ENCODE peak calls at places on chromosomes 12 and 14, in five cellular contexts. O is mammary epithelial cell, T is MM.1S, Q is endothelial cell of umbilical vein, B is OCI-LY7. V is an unnamed sample. For H3K4me1 and H4K20me1, the result is how much of the 10 kb centered on the place peaks cover.

GRCh38 chr12:48826209-48826855 is 8.0 kb downstream of the CACNB3 start:
- DNase-seq in O (peak), T (no peak), Q (no peak), B (no peak), V (no peak)

GRCh38 chr14:76872796-76873432 is 46.7 kb downstream of the LRRC74A start:
- DNase-seq in O (peak), T (peak), Q (peak), B (peak), V (peak)

GRCh38 chr12:1933342-1933992 is 15.0 kb upstream of the CACNA2D4 start:
- DNase-seq in O (no peak), T (no peak), Q (no peak), B (peak), V (peak)

GRCh38 chr12:122740351-122740750 is 9.7 kb upstream of the HCAR1 start:
- DNase-seq in O (no peak), T (no peak), Q (no peak), B (no peak), V (peak)

GRCh38 chr12:70290126-70290525 is 46.9 kb downstream of the CNOT2 start:
- DNase-seq in O (no peak), T (no peak), Q (peak), B (no peak), V (no peak)

GRCh38 chr12:26212988-26213387 is 17.6 kb downstream of the SSPN start:
- DNase-seq in O (no peak), T (no peak), Q (no peak), B (no peak), V (no peak)

GRCh38 chr12:104740668-104741067 is 217.4 kb downstream of the SLC41A2 start:
- DNase-seq in O (no peak), T (peak), Q (no peak), B (peak), V (no peak)

GRCh38 chr14:105859717-105860614 is 333.6 kb downstream of the TMEM121 start:
- DNase-seq in O (no peak), T (peak), Q (no peak), B (peak), V (no peak)

GRCh38 chr12:109307051-109307450 is 2.0 kb downstream of the FOXN4 start:
- DNase-seq in O (no peak), T (no peak), Q (no peak), B (no peak), V (no peak)

GRCh38 chr14:70602254-70602653 is 1.8 kb upstream of the MED6 start:
- DNase-seq in O (no peak), T (no peak), Q (no peak), B (peak), V (no peak)

GRCh38 chr12:21851151-21851550 is 76.6 kb upstream of the KCNJ8 start:
- DNase-seq in O (no peak), T (no peak), Q (no peak), B (no peak), V (peak)

GRCh38 chr12:22409071-22409951 is 74.8 kb upstream of the ST8SIA1 start:
- DNase-seq in O (no peak), T (no peak), Q (no peak), B (no peak), V (peak)

GRCh38 chr12:123384318-123384993 is 524 bp downstream of the KMT5A start:
- DNase-seq in O (peak), T (peak), Q (peak), B (peak), V (peak)

GRCh38 chr12:51906452-51907082 is 737 bp upstream of the ACVRL1 start:
- DNase-seq in O (no peak), T (no peak), Q (no peak), B (no peak), V (no peak)

GRCh38 chr14:104249092-104249491 is 110.7 kb downstream of the KIF26A start:
- DNase-seq in O (no peak), T (no peak), Q (no peak), B (no peak), V (no peak)

GRCh38 chr14:51873221-51873893 is 12.9 kb downstream of the GNG2 start:
- DNase-seq in O (peak), T (no peak), Q (peak), B (peak), V (peak)

GRCh38 chr14:51333901-51334432 is 93.9 kb downstream of the TMX1 start:
- DNase-seq in O (peak), T (no peak), Q (no peak), B (no peak), V (peak)

GRCh38 chr12:88052686-88053085 is 23.5 kb upstream of the C12orf50 start:
- DNase-seq in O (peak), T (peak), Q (peak), B (peak), V (peak)

GRCh38 chr14:21229821-21230220 is 39.4 kb downstream of the HNRNPC start:
- DNase-seq in O (no peak), T (no peak), Q (no peak), B (no peak), V (no peak)

GRCh38 chr12:70393787-70394519 is 27.9 kb downstream of the KCNMB4 start:
- DNase-seq in O (peak), T (no peak), Q (no peak), B (no peak), V (peak)

GRCh38 chr12:11757095-11757494 is 107.6 kb downstream of the ETV6 start:
- DNase-seq in O (no peak), T (no peak), Q (no peak), B (no peak), V (no peak)

GRCh38 chr12:11755311-11755930 is 105.9 kb downstream of the ETV6 start:
- DNase-seq in O (no peak), T (no peak), Q (no peak), B (no peak), V (no peak)

GRCh38 chr12:11757531-11757930 is 108.1 kb downstream of the ETV6 start:
- DNase-seq in O (no peak), T (peak), Q (no peak), B (no peak), V (no peak)

GRCh38 chr12:11756523-11756922 is 107.0 kb downstream of the ETV6 start:
- DNase-seq in O (no peak), T (no peak), Q (no peak), B (peak), V (no peak)

GRCh38 chr12:11756022-11756421 is 106.5 kb downstream of the ETV6 start:
- DNase-seq in O (no peak), T (no peak), Q (no peak), B (no peak), V (no peak)
- H3K4me1 ChIP-seq in O (under half), T (half or more), Q (under half), B (half or more), V (under half)

GRCh38 chr14:95536036-95536577 is 1.3 kb downstream of the GLRX5 start:
- DNase-seq in O (no peak), T (no peak), Q (no peak), B (no peak), V (no peak)
- H4K20me1 ChIP-seq in O (under half), T (under half), Q (under half), B (under half), V (under half)

DNA sequence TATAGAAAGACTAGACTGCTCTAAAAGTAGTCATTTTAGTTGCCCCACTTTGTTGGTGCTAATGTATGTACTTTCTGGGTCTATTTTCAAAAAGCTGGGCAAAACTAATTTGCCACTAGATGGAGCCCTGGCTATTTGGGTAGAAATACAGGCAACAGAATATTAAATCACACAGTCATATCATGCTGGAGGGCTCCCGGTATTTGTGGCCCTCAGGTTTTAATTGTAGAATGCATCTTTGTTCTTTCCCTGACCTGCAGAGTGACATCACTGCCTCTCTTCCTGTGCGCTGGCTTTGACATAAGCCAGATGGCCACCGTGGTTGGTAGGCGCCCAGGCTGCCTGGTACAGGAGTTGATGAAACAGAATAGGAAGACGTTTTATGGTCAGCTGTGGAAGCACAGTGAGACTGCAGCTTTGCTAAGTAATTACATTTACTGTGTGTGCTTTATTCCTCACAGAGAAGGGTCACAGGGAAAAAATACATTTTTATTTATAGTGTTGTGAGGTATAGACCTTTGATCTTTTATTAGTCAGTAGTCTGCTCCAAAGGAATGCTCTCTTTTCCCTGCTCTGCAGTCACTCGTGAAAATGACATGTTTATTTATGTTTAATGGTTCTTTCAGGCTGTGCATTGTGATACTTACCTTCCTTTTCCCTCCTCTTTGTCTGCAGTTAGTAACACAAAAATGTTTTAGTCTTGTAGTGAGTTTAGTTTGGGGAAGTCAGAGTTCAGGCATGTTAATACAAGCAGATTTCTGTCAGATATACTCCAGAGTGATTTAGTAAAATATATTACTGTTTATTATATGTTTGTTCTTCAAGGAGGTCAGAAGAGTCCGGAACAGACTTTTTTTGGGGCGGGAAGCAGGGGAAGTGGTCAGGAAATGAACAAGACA is 28.4 kb downstream of the MSRB3 start:
- DNase-seq in O (peak), T (peak), Q (peak), B (peak), V (peak)
- H3K4me1 ChIP-seq in O (under half), T (under half), Q (under half), B (under half), V (half or more)

DNA sequence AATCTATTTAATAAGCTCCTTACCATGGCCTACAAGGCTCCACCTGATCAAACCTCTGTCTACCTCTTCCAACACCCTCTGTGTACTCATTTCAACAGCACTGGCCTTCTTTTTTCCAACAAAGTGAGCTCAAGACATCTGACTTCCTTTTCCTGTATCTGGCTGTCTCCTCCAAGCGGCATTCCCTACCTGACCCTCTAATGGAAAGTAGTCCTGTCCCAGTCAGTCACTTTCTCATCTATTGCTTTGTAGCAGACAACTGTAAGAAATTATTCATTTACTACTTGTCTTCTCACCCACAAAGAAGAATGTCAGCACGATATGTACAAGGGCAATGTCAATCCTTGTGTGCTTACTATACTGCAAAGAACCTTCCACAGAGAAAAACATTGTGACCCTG is 149.6 kb downstream of the MED13L start:
- DNase-seq in O (no peak), T (no peak), Q (no peak), B (no peak), V (no peak)
- H4K20me1 ChIP-seq in O (under half), T (under half), Q (under half), B (under half), V (half or more)

DNA sequence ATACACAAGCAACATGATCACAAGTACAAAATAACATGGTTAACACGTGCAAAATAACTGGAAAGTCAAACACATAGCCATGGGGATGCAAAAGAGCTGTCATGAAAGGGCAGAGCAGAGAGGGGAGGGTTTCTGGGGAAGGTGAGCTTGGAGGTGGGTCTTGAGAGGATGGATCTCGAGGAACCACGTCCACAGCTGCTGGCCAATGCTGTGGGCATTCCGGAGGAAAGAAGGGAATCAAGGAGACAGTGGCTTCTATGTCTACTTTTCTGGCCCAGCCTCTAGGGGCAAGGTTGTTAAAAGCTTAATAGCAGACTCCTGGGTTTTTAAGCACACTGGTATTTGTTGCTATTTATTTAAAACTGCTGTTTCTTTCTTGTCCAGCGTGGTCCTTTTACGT is 8.4 kb upstream of the MYH7 start:
- DNase-seq in O (no peak), T (no peak), Q (no peak), B (no peak), V (no peak)
- H3K4me1 ChIP-seq in O (under half), T (under half), Q (under half), B (under half), V (under half)

DNA sequence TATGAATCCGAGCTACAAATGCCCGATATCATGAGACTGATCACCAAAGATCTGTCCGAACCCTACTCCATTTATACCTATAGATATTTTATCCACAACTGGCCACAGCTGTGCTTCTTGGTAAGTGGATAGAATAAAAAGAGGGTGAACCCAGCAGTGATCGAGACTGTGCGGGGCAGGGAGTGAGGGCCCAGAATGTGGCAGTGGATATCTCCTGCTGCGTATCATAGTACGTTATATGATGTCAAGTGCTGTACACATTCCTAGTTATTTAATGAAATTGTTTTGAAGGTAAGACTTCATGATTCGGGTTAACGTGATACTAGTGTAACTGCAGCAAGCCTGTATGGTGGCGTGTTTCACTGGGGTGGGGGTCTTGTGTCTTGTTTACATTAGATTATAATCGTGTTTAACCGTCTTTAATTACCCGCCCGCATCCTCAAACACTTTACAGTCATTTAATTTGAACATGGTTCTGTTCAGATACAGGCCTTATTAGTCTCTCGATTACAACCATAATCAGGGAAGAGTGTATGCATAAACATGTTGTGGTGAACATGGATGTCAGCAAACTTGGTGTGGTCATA is 1.3 kb downstream of the NAA30 start:
- DNase-seq in O (peak), T (no peak), Q (peak), B (peak), V (peak)
- H4K20me1 ChIP-seq in O (under half), T (under half), Q (under half), B (under half), V (under half)

GRCh38 chr12:46465307-46465706 is 92.7 kb upstream of the SLC38A2 start:
- DNase-seq in O (no peak), T (no peak), Q (no peak), B (no peak), V (no peak)
- H3K4me1 ChIP-seq in O (under half), T (under half), Q (under half), B (under half), V (under half)

DNA sequence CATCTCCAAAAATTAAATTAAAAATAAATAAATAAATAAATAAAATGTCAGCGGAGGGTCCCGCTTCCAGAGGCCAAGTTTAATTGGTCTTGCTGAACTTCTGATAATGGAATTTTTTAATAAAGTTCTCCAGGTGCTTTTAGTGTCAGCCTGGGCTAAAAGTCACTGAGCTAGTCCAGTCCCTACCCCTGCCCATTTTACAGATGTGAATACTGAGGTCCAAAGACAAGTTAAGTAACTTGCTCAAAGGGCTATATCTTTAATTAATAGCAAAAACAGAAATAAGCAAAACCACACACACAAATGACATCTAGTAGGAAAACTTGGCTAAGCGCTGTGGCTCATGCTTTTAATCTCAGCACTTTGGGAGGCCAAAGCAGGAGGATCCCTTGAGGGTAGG is 5.6 kb upstream of the RFC5 start:
- DNase-seq in O (no peak), T (no peak), Q (no peak), B (no peak), V (no peak)
- H4K20me1 ChIP-seq in O (under half), T (under half), Q (under half), B (under half), V (under half)

GRCh38 chr12:10747730-10748129 is 24.6 kb upstream of the YBX3 start:
- DNase-seq in O (no peak), T (no peak), Q (no peak), B (no peak), V (no peak)

GRCh38 chr12:10750385-10750727 is 27.2 kb upstream of the YBX3 start:
- DNase-seq in O (no peak), T (no peak), Q (no peak), B (no peak), V (no peak)

GRCh38 chr12:10756194-10756593 is 33.1 kb upstream of the YBX3 start:
- DNase-seq in O (no peak), T (no peak), Q (no peak), B (no peak), V (no peak)

GRCh38 chr12:10749700-10750384 is 26.7 kb upstream of the YBX3 start:
- DNase-seq in O (peak), T (peak), Q (peak), B (peak), V (peak)

GRCh38 chr12:10753066-10753465 is 29.9 kb upstream of the YBX3 start:
- DNase-seq in O (peak), T (no peak), Q (no peak), B (no peak), V (peak)
- H3K4me1 ChIP-seq in O (under half), T (under half), Q (under half), B (under half), V (under half)

GRCh38 chr14:102210421-102211042 is 70.8 kb downstream of the WDR20 start:
- DNase-seq in O (no peak), T (no peak), Q (no peak), B (no peak), V (no peak)

GRCh38 chr14:102206901-102207300 is 67.2 kb downstream of the WDR20 start:
- DNase-seq in O (no peak), T (no peak), Q (no peak), B (no peak), V (no peak)

GRCh38 chr14:102209224-102209966 is 69.7 kb downstream of the WDR20 start:
- DNase-seq in O (no peak), T (no peak), Q (no peak), B (no peak), V (peak)

GRCh38 chr14:102207831-102208365 is 68.2 kb downstream of the WDR20 start:
- DNase-seq in O (no peak), T (no peak), Q (no peak), B (no peak), V (no peak)

DNA sequence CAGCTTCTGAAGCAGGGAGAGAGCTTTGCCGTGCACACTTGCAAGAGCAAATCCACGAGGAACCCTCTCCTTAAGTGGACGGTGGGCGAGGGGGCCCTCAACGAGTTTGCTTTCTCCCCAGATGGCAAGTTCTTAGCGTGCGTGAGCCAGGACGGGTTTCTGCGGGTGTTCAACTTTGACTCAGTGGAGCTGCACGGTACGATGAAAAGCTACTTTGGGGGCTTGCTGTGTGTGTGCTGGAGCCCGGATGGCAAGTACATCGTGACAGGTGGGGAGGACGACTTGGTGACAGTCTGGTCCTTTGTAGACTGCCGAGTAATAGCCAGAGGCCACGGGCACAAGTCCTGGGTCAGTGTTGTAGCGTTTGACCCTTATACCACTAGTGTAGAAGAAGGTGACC is 69.0 kb downstream of the WDR20 start:
- DNase-seq in O (no peak), T (no peak), Q (no peak), B (no peak), V (no peak)
- H4K20me1 ChIP-seq in O (under half), T (under half), Q (under half), B (under half), V (under half)

V was measured in GM23248.